ENCODE peak calls at places on chromosomes 7 and 10, in eight cellular contexts. C is CD8-positive, alpha-beta memory T cell; Z is activated gamma-delta T cell treated with Interleukin-2 at 50 U/mL for 16 hours; Y is stimulated activated CD8-positive, alpha-beta memory T cell treated with anti-CD3 and anti-CD28 coated beads, Interleukin-4, amount 100 ng/mL, for 24 hours; I is effector memory CD4-positive, alpha-beta T cell; V is AG04450; S is HT-29; M is hepatocyte. R is an unnamed sample.

GRCh38 chr7:43076189-43076605 is 36.2 kb upstream of the HECW1 start:
- DNase-seq in C (no peak), Z (no peak), Y (no peak), I (no peak), V (no peak), S (no peak), M (no peak), R (no peak)

GRCh38 chr10:89283174-89283987 is 18.5 kb upstream of the IFIT2 start:
- DNase-seq in C (no peak), Z (no peak), Y (no peak), I (no peak), V (no peak), S (peak; percentile 12), M (no peak), R (no peak)

GRCh38 chr7:69430502-69431145 is 167.7 kb upstream of the AUTS2 start:
- DNase-seq in C (no peak), Z (no peak), Y (no peak), I (no peak), V (no peak), S (no peak), M (peak; percentile 46), R (no peak)

GRCh38 chr10:93573051-93573909 is 6.8 kb downstream of the FFAR4 start:
- DNase-seq in C (no peak), Z (no peak), Y (no peak), I (no peak), V (no peak), S (peak; percentile 60), M (no peak), R (no peak)

GRCh38 chr7:128166603-128167315 is 74.3 kb upstream of the LEP start:
- DNase-seq in C (no peak), Z (no peak), Y (no peak), I (no peak), V (no peak), S (no peak), M (peak; percentile 44), R (peak; percentile 49)

GRCh38 chr10:131767716-131768115 is 133.1 kb upstream of the PPP2R2D start:
- DNase-seq in C (no peak), Z (no peak), Y (no peak), I (no peak), V (no peak), S (no peak), M (no peak), R (no peak)

GRCh38 chr7:73988197-73988596 is 39.8 kb upstream of the ELN start:
- DNase-seq in C (no peak), Z (no peak), Y (no peak), I (no peak), V (no peak), S (no peak), M (no peak), R (no peak)

GRCh38 chr7:111727905-111728634 is 165.8 kb upstream of the IMMP2L start:
- DNase-seq in C (no peak), Z (no peak), Y (no peak), I (no peak), V (no peak), S (no peak), M (no peak), R (no peak)

GRCh38 chr10:117734626-117735405 is 192.3 kb downstream of the EMX2 start:
- DNase-seq in C (no peak), Z (no peak), Y (no peak), I (no peak), V (no peak), S (no peak), M (no peak), R (no peak)

GRCh38 chr10:82390866-82391658 is 516.1 kb downstream of the NRG3 start:
- DNase-seq in C (no peak), Z (no peak), Y (no peak), I (no peak), V (no peak), S (no peak), M (no peak), R (no peak)

GRCh38 chr10:108412323-108412722 is 1247.8 kb upstream of the SORCS1 start:
- DNase-seq in C (no peak), Z (no peak), Y (no peak), I (no peak), V (no peak), S (no peak), M (no peak), R (no peak)